ENCODE peak calls at places on chromosomes 7 and 10, in eight cellular contexts. U is effector CD4-positive, alpha-beta T cell; G is left ventricle myocardium inferior; I is activated naive CD8-positive, alpha-beta T cell treated with anti-CD3 and anti-CD28 coated beads for 36 hours; N is PC-9; X is mucosa of gallbladder; Q is T-helper 2 cell; S is RWPE1. Y is an unnamed sample.

GRCh38 chr10:8454357-8454756 is 399.9 kb downstream of the GATA3 start:
- DNase-seq in I (no peak), N (no peak), S (no peak), U (no peak), Q (no peak), X (no peak), G (no peak), Y (no peak)

GRCh38 chr10:73997479-73997805 is 474 bp upstream of the VCL start:
- DNase-seq in Q (no peak), U (no peak), N (no peak), I (no peak), S (no peak), G (no peak), X (no peak), Y (no peak)

GRCh38 chr7:127347567-127348246 is 44.8 kb downstream of the ZNF800 start:
- DNase-seq in S (peak), G (peak), U (peak), Q (peak), X (peak), I (peak), N (no peak), Y (peak)

GRCh38 chr10:43407148-43407575 is 1.8 kb downstream of the HNRNPF start:
- DNase-seq in U (peak), G (peak), N (no peak), I (peak), S (no peak), Q (peak), X (peak), Y (peak)

GRCh38 chr7:48171190-48171589 is at the start of gene ABCA13:
- DNase-seq in G (no peak), I (no peak), X (no peak), N (no peak), S (peak), Q (no peak), U (no peak), Y (no peak)

GRCh38 chr10:21496285-21497176 is 29.0 kb downstream of the SKIDA1 start:
- DNase-seq in N (no peak), X (no peak), S (peak), U (peak), Q (peak), I (peak), G (peak), Y (peak)

GRCh38 chr7:96354881-96355280 is 33.0 kb upstream of the SLC25A13 start:
- DNase-seq in S (no peak), X (no peak), I (no peak), G (no peak), N (no peak), Q (no peak), U (no peak), Y (no peak)

GRCh38 chr7:130379019-130379418 is 1.3 kb upstream of the CPA1 start:
- DNase-seq in U (no peak), Q (no peak), S (no peak), I (no peak), G (no peak), X (no peak), N (no peak), Y (no peak)

GRCh38 chr7:47383696-47384445 is 198.0 kb downstream of the TNS3 start:
- DNase-seq in X (no peak), N (no peak), I (no peak), Q (no peak), U (no peak), S (no peak), G (no peak), Y (no peak)

GRCh38 chr7:23275906-23276305 is 23.2 kb upstream of the MALSU1 start:
- DNase-seq in I (no peak), X (no peak), U (no peak), G (no peak), N (no peak), Q (no peak), S (no peak), Y (no peak)